ENCODE peak calls at places on chromosome 5, in six cellular contexts. B is cardiac muscle cell, P is HCT116, D is foreskin fibroblast, U is AG20443, V is NAMALWA. E is an unnamed sample.

GRCh38 chr5:53362521-53362941 is 117.9 kb upstream of the FST start:
- DNase-seq in B (peak), P (no peak), D (peak), U (peak), V (no peak), E (no peak)

GRCh38 chr5:149959406-149960236 is 937 bp upstream of the SLC26A2 start:
- DNase-seq in B (peak), P (peak), D (peak), U (peak), V (peak), E (no peak)

GRCh38 chr5:155276231-155276630 is 262.7 kb downstream of the KIF4B start:
- DNase-seq in B (no peak), P (no peak), D (no peak), U (no peak), V (no peak), E (no peak)

GRCh38 chr5:168342151-168342825 is 50.8 kb downstream of the WWC1 start:
- DNase-seq in B (no peak), P (no peak), D (no peak), U (no peak), V (no peak), E (no peak)

GRCh38 chr5:128920345-128921215 is 44.7 kb upstream of the SLC27A6 start:
- DNase-seq in B (peak), P (peak), D (peak), U (no peak), V (no peak), E (no peak)

GRCh38 chr5:16749626-16750025 is 132.8 kb upstream of the RETREG1 start:
- DNase-seq in B (no peak), P (no peak), D (no peak), U (no peak), V (no peak), E (no peak)

GRCh38 chr5:149133795-149134777 is 7.2 kb upstream of the ABLIM3 start:
- DNase-seq in B (peak), P (peak), D (peak), U (peak), V (no peak), E (no peak)

GRCh38 chr5:178464431-178465048 is 125.7 kb downstream of the COL23A1 start:
- DNase-seq in B (no peak), P (no peak), D (no peak), U (no peak), V (no peak), E (peak)

GRCh38 chr5:92147263-92147662 is 764.1 kb upstream of the ARRDC3 start:
- DNase-seq in B (no peak), P (no peak), D (no peak), U (no peak), V (no peak), E (no peak)

GRCh38 chr5:29796018-29796417 is 1397.5 kb upstream of the CDH6 start:
- DNase-seq in B (no peak), P (no peak), D (no peak), U (no peak), V (no peak), E (no peak)

GRCh38 chr5:145483211-145483610 is 351.9 kb downstream of the PRELID2 start:
- DNase-seq in B (no peak), P (no peak), D (peak), U (peak), V (no peak), E (no peak)

GRCh38 chr5:40404613-40405012 is 275.1 kb upstream of the PTGER4 start:
- DNase-seq in B (no peak), P (no peak), D (no peak), U (no peak), V (no peak), E (no peak)